ENCODE peak calls at places on chromosome 10, in nine cellular contexts. K, H, U, S, X, M, Q, J and N are unnamed samples.

GRCh38 chr10:81472927-81473470 is 402.0 kb upstream of the NRG3 start:
- DNase-seq in K (no peak), H (no peak), U (no peak), S (no peak), X (no peak), M (no peak), Q (no peak), J (no peak), N (no peak)

GRCh38 chr10:86665868-86666267 is 2.4 kb upstream of the LDB3 start:
- DNase-seq in K (no peak), H (no peak), U (peak; percentile 73), S (no peak), X (no peak), M (peak; percentile 97), Q (no peak), J (no peak), N (no peak)

GRCh38 chr10:96695975-96696634 is 24.2 kb downstream of the PIK3AP1 start:
- DNase-seq in K (no peak), H (no peak), U (no peak), S (no peak), X (no peak), M (no peak), Q (no peak), J (no peak), N (no peak)

GRCh38 chr10:133087045-133087678 is 562 bp upstream of the ADGRA1 start:
- DNase-seq in K (no peak), H (no peak), U (no peak), S (no peak), X (no peak), M (no peak), Q (no peak), J (no peak), N (no peak)

GRCh38 chr10:71998119-71998839 is 34.1 kb downstream of the CHST3 start:
- DNase-seq in K (no peak), H (no peak), U (no peak), S (no peak), X (no peak), M (peak; percentile 78), Q (no peak), J (no peak), N (peak; percentile 73)

GRCh38 chr10:79049931-79050895 is 18.6 kb upstream of the ZMIZ1 start:
- DNase-seq in K (peak; percentile 50), H (peak; percentile 15), U (no peak), S (no peak), X (peak; percentile 8), M (no peak), Q (no peak), J (no peak), N (no peak)

GRCh38 chr10:78898341-78899097 is 170.2 kb upstream of the ZMIZ1 start:
- DNase-seq in K (no peak), H (no peak), U (no peak), S (no peak), X (no peak), M (no peak), Q (peak; percentile 25), J (no peak), N (no peak)

GRCh38 chr10:76717141-76717540 is 920.5 kb downstream of the KCNMA1 start:
- DNase-seq in K (no peak), H (no peak), U (no peak), S (no peak), X (peak; percentile 78), M (no peak), Q (no peak), J (no peak), N (no peak)

GRCh38 chr10:72123616-72124015 is 35.3 kb upstream of the SPOCK2 start:
- DNase-seq in K (no peak), H (no peak), U (no peak), S (no peak), X (peak; percentile 42), M (no peak), Q (no peak), J (no peak), N (no peak)

GRCh38 chr10:110392860-110393732 is 88.4 kb upstream of the SMNDC1 start:
- DNase-seq in K (peak; percentile 57), H (no peak), U (no peak), S (no peak), X (peak; percentile 62), M (no peak), Q (no peak), J (peak; percentile 58), N (no peak)

GRCh38 chr10:34235164-34235832 is 579.8 kb downstream of the PARD3 start:
- DNase-seq in K (peak; percentile 20), H (no peak), U (no peak), S (no peak), X (peak; percentile 21), M (no peak), Q (no peak), J (no peak), N (no peak)

GRCh38 chr10:130453721-130454542 is 317.7 kb downstream of the GLRX3 start:
- DNase-seq in K (no peak), H (no peak), U (no peak), S (no peak), X (no peak), M (no peak), Q (peak; percentile 27), J (no peak), N (no peak)

GRCh38 chr10:14325325-14325955 is 5.3 kb downstream of the FRMD4A start:
- DNase-seq in K (peak; percentile 39), H (peak; percentile 31), U (no peak), S (no peak), X (peak; percentile 55), M (no peak), Q (no peak), J (peak; percentile 23), N (no peak)

GRCh38 chr10:132446661-132447445 is 49.9 kb downstream of the PWWP2B start:
- DNase-seq in K (no peak), H (peak; percentile 86), U (no peak), S (no peak), X (peak; percentile 28), M (no peak), Q (peak; percentile 80), J (peak; percentile 90), N (no peak)